ENCODE peak calls at places on chromosomes 16 and 17, in four cellular contexts. Q, C, T and X are unnamed samples.

GRCh38 chr16:88934066-88934667 is 42.8 kb downstream of the CBFA2T3 start:
- DNase-seq in Q (no peak), C (no peak), T (no peak), X (no peak)

GRCh38 chr16:2953706-2954105 is 10.4 kb upstream of the KREMEN2 start:
- DNase-seq in C (no peak), Q (no peak), T (no peak), X (no peak)

GRCh38 chr17:75827291-75828050 is 16.7 kb downstream of the UNC13D start:
- DNase-seq in T (no peak), C (no peak), Q (peak), X (peak)

GRCh38 chr16:11793840-11794239 is 3.2 kb downstream of the ZC3H7A start:
- DNase-seq in C (no peak), Q (peak), T (no peak), X (no peak)

GRCh38 chr16:57646388-57647039 is 18.1 kb downstream of the ADGRG1 start:
- DNase-seq in T (no peak), Q (no peak), C (no peak), X (no peak)

GRCh38 chr16:83713597-83713996 is 94.2 kb upstream of the HSBP1 start:
- DNase-seq in T (no peak), C (no peak), Q (peak), X (no peak)

GRCh38 chr16:80923356-80923755 is 83.3 kb downstream of the CMC2 start:
- DNase-seq in C (no peak), Q (no peak), T (no peak), X (no peak)

GRCh38 chr16:17369441-17369951 is 101.3 kb downstream of the XYLT1 start:
- DNase-seq in T (peak), Q (no peak), C (peak), X (no peak)

GRCh38 chr17:4477286-4477791 is 21.3 kb upstream of the SPNS2 start:
- DNase-seq in Q (no peak), C (no peak), T (no peak), X (no peak)

GRCh38 chr16:75027520-75028300 is 28.9 kb downstream of the ZNRF1 start:
- DNase-seq in T (no peak), C (no peak), Q (no peak), X (no peak)

GRCh38 chr16:80719573-80719972 is 84.8 kb downstream of the CDYL2 start:
- DNase-seq in Q (no peak), T (no peak), C (no peak), X (no peak)

GRCh38 chr16:11156401-11156800 is 99.6 kb downstream of the SOCS1 start:
- DNase-seq in Q (no peak), T (no peak), C (no peak), X (no peak)

GRCh38 chr16:71927383-71927782 is 32.1 kb downstream of the IST1 start:
- DNase-seq in Q (no peak), T (no peak), C (no peak), X (no peak)

GRCh38 chr16:86931410-86931941 is 353.1 kb downstream of the FOXL1 start:
- DNase-seq in T (no peak), Q (peak), C (no peak), X (no peak)

GRCh38 chr17:45146616-45147101 is 1.6 kb upstream of the HEXIM1 start:
- DNase-seq in Q (no peak), T (no peak), C (no peak), X (no peak)

GRCh38 chr16:3879887-3880564 is 487 bp downstream of the CREBBP start:
- DNase-seq in C (no peak), Q (peak), T (no peak), X (peak)

GRCh38 chr16:27950488-27950887 is 113.0 kb downstream of the GSG1L start:
- DNase-seq in T (no peak), C (no peak), Q (no peak), X (no peak)

GRCh38 chr16:25084797-25085196 is 26.7 kb upstream of the LCMT1 start:
- DNase-seq in Q (no peak), T (no peak), C (no peak), X (no peak)

GRCh38 chr16:57391708-57392107 is 12.9 kb upstream of the CCL17 start:
- DNase-seq in C (no peak), T (no peak), Q (no peak), X (no peak)

GRCh38 chr16:58018803-58019202 is 6.8 kb upstream of the MMP15 start:
- DNase-seq in T (no peak), C (no peak), Q (no peak), X (no peak)

GRCh38 chr16:19219836-19220235 is 51.8 kb downstream of the SYT17 start:
- DNase-seq in T (no peak), C (no peak), Q (no peak), X (no peak)

GRCh38 chr17:71434716-71435115 is 686.1 kb upstream of the SOX9 start:
- DNase-seq in C (no peak), T (no peak), Q (no peak), X (no peak)

GRCh38 chr17:6913608-6914443 is 82.0 kb upstream of the ALOX12 start:
- DNase-seq in Q (peak), T (no peak), C (no peak), X (peak)

GRCh38 chr17:81161972-81162371 is 3.3 kb upstream of the PVALEF start:
- DNase-seq in C (no peak), T (no peak), Q (no peak), X (no peak)

GRCh38 chr17:47967607-47968252 is 3.2 kb upstream of the CDK5RAP3 start:
- DNase-seq in C (no peak), Q (no peak), T (no peak), X (no peak)

GRCh38 chr17:40372031-40372430 is 7.5 kb upstream of the GJD3 start:
- DNase-seq in C (no peak), Q (no peak), T (no peak), X (no peak)

GRCh38 chr16:66042341-66042740 is 324.1 kb upstream of the CDH5 start:
- DNase-seq in T (no peak), Q (no peak), C (no peak), X (no peak)

GRCh38 chr16:66043326-66043725 is 323.2 kb upstream of the CDH5 start:
- DNase-seq in C (no peak), T (no peak), Q (no peak), X (no peak)

GRCh38 chr16:66044089-66044488 is 322.4 kb upstream of the CDH5 start:
- DNase-seq in Q (no peak), T (no peak), C (no peak), X (no peak)

GRCh38 chr16:66044616-66045015 is 321.9 kb upstream of the CDH5 start:
- DNase-seq in C (no peak), T (no peak), Q (no peak), X (no peak)

GRCh38 chr16:66045626-66046025 is 320.9 kb upstream of the CDH5 start:
- DNase-seq in C (no peak), T (no peak), Q (no peak), X (no peak)
- TF ChIP-seq SPI1 in C (no peak), T (no peak), Q (no peak), X (no peak)

GRCh38 chr17:58913971-58914769 is 158.5 kb downstream of the PPM1E start:
- DNase-seq in C (no peak), Q (no peak), T (no peak), X (no peak)
- TF ChIP-seq SPI1 in C (no peak), Q (no peak), T (no peak), X (peak)

GRCh38 chr17:15157051-15157450 is 108.1 kb downstream of the PMP22 start:
- DNase-seq in T (no peak), C (no peak), Q (no peak), X (no peak)
- TF ChIP-seq SPI1 in T (no peak), C (peak), Q (peak), X (no peak)

DNA sequence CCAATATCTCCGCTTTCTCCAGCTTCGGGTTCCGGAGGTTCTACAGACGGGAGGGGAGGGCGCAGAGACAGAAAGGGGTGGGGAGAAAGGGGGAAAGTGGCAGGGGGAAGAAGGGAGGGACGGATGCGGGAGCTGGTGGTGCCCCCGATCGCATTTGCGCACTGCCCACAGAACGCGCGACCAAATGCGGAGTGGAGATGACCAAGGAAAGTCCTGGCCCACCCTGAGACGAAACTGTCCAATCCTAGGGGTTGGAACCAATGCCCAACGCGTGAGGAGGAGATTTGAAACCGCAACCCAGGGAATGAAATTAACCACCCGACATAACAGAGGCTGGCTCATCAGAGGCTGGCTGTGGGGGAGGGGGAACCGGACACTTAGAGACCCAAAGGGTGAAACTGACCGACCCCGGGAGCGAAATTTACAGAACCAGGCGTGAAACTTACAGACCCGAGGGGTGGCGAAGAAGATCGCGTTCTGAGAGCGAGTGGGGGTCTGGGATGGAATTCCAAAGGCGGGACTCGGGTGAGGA is 1.4 kb downstream of the HES7 start:
- DNase-seq in C (no peak), Q (no peak), T (no peak), X (no peak)
- TF ChIP-seq SPI1 in C (no peak), Q (no peak), T (no peak), X (no peak)

GRCh38 chr17:50871898-50872297 is 5.7 kb upstream of the TOB1 start:
- DNase-seq in C (no peak), Q (no peak), T (no peak), X (no peak)

GRCh38 chr17:50868594-50868993 is 2.4 kb upstream of the TOB1 start:
- DNase-seq in C (no peak), T (no peak), Q (no peak), X (no peak)

GRCh38 chr17:50867856-50868438 is 1.8 kb upstream of the TOB1 start:
- DNase-seq in C (no peak), Q (peak), T (no peak), X (no peak)

GRCh38 chr17:50872710-50873424 is 6.7 kb upstream of the TOB1 start:
- DNase-seq in Q (no peak), C (no peak), T (no peak), X (no peak)

GRCh38 chr17:50871369-50871768 is 5.2 kb upstream of the TOB1 start:
- DNase-seq in C (no peak), Q (no peak), T (no peak), X (no peak)
- TF ChIP-seq SPI1 in C (no peak), Q (no peak), T (no peak), X (no peak)

GRCh38 chr17:33562792-33563191 is 269.7 kb upstream of the ASIC2 start:
- DNase-seq in T (no peak), C (no peak), Q (no peak), X (no peak)
- TF ChIP-seq SPI1 in T (no peak), C (no peak), Q (no peak), X (no peak)

DNA sequence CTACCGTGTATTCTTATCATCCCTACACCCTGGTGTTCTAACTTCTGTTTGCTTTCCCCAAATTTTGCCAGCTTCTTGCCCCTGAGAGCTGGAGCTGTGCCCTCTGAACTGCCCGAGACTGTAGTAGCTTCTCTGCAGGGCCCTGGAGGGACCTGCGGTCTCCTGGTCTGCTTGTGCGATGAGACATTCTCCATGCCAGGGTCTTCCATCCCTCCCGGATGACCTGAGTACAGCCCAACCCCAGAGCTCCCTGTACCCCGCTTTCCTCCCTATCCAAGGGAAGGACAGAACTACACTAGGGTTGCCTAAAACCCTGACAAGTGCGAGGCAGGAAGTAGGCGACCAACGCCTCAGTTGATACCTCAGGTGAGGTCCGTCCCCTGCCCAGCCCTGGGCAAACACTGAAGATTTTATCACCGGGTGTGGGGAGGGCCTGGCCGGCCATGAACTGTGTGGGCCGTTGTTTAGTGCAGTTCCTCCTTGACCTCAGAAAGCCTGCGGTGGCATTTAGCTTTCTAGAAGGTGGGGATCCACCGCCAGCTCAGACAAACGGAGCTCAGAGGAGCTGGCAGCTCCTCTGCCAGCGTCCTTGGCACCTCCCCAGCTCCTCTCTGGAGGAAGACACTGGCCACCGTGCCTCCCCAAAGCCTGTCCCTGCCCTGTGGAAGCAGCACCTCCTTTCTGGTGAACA is 13.7 kb downstream of the CANT1 start:
- DNase-seq in T (no peak), Q (no peak), C (no peak), X (peak)
- TF ChIP-seq SPI1 in T (no peak), Q (no peak), C (no peak), X (no peak)

DNA sequence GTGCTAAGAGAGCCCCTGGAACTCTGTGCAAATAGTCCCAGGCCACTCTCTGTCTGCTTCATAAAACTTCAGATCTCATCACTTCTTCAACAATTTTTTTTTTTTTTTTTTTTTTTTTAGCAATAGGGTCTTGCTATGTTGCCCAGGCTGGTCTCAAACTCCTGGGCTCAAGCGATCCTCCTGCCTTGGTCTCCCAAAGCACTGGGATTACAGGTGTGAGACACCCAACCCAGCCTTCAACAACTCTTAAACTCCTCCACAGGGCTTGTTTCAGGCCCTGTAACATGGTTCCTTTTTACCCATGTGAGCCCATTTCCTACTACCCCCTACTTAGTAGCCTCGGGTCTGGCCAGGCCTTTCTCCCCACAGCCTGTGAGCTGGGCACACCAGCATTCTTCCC is 39.3 kb upstream of the ICAM2 start:
- DNase-seq in C (no peak), Q (no peak), T (no peak), X (no peak)
- TF ChIP-seq SPI1 in C (no peak), Q (no peak), T (no peak), X (no peak)

GRCh38 chr17:82457071-82457789 is 1.3 kb upstream of the NARF start:
- DNase-seq in Q (no peak), C (no peak), T (no peak), X (no peak)
- TF ChIP-seq SPI1 in Q (no peak), C (peak), T (no peak), X (no peak)